ENCODE peak calls at places on chromosomes 7 and 10, in seven cellular contexts. G is prostate gland, C is body of pancreas, Z is AG04450, R is lower leg skin, L is AG09309, V is skeletal muscle cell. I is an unnamed sample.
A peak's percentile ranks its signal among the peaks of the same experiment; 100 is the strongest.

GRCh38 chr10:58638406-58638805 is 125.7 kb downstream of the BICC1 start:
- DNase-seq in G (no peak), C (no peak), Z (no peak), R (no peak), L (no peak), V (no peak), I (no peak)

GRCh38 chr7:39130740-39131538 is 153.2 kb downstream of the POU6F2 start:
- DNase-seq in G (no peak), C (peak; percentile 51), Z (no peak), R (no peak), L (no peak), V (no peak), I (no peak)

GRCh38 chr7:44637788-44638594 is 31.6 kb downstream of the OGDH start:
- DNase-seq in G (no peak), C (peak; percentile 57), Z (no peak), R (peak; percentile 85), L (peak; percentile 81), V (peak; percentile 80), I (no peak)

GRCh38 chr10:79385392-79385795 is 38.1 kb downstream of the PPIF start:
- DNase-seq in G (no peak), C (no peak), Z (no peak), R (no peak), L (no peak), V (no peak), I (no peak)

GRCh38 chr7:101588131-101588935 is 40.8 kb downstream of the MYL10 start:
- DNase-seq in G (no peak), C (no peak), Z (no peak), R (no peak), L (peak; percentile 10), V (no peak), I (no peak)

GRCh38 chr7:46058424-46058823 is 137.4 kb upstream of the IGFBP3 start:
- DNase-seq in G (no peak), C (no peak), Z (no peak), R (no peak), L (peak; percentile 55), V (no peak), I (no peak)

GRCh38 chr10:126670886-126671285 is 393 bp upstream of the C10orf90 start:
- DNase-seq in G (no peak), C (no peak), Z (no peak), R (no peak), L (no peak), V (no peak), I (no peak)

GRCh38 chr7:47741984-47742383 is 160.1 kb upstream of the TNS3 start:
- DNase-seq in G (no peak), C (no peak), Z (no peak), R (no peak), L (no peak), V (no peak), I (no peak)

GRCh38 chr7:132354527-132354926 is 221.7 kb downstream of the PLXNA4 start:
- DNase-seq in G (no peak), C (no peak), Z (no peak), R (peak; percentile 24), L (no peak), V (no peak), I (no peak)

GRCh38 chr7:97025130-97025499 is 484 bp upstream of the DLX5 start:
- DNase-seq in G (no peak), C (no peak), Z (no peak), R (no peak), L (no peak), V (no peak), I (no peak)

GRCh38 chr7:81284576-81284975 is 365.7 kb upstream of the SEMA3C start:
- DNase-seq in G (no peak), C (no peak), Z (no peak), R (no peak), L (no peak), V (no peak), I (no peak)

GRCh38 chr10:78953124-78954008 is 115.4 kb upstream of the ZMIZ1 start:
- DNase-seq in G (no peak), C (peak; percentile 32), Z (no peak), R (no peak), L (no peak), V (peak; percentile 55), I (no peak)

GRCh38 chr10:4802711-4803487 is 23.1 kb upstream of the AKR1E2 start:
- DNase-seq in G (no peak), C (no peak), Z (no peak), R (no peak), L (no peak), V (no peak), I (no peak)
- H3K4me3 ChIP-seq in G (no peak overlapping the region), C (no peak overlapping the region), Z (no peak overlapping the region), R (no peak overlapping the region), L (no peak overlapping the region), V (no peak overlapping the region), I (no peak overlapping the region)

GRCh38 chr10:123144697-123145541 is 3.0 kb upstream of the HMX2 start:
- DNase-seq in G (no peak), C (no peak), Z (no peak), R (no peak), L (no peak), V (no peak), I (no peak)

GRCh38 chr10:123142701-123143161 is 5.2 kb upstream of the HMX2 start:
- DNase-seq in G (no peak), C (no peak), Z (no peak), R (no peak), L (no peak), V (no peak), I (no peak)

GRCh38 chr10:123143825-123144168 is 4.1 kb upstream of the HMX2 start:
- DNase-seq in G (no peak), C (no peak), Z (no peak), R (no peak), L (no peak), V (no peak), I (no peak)

GRCh38 chr10:123141791-123142700 is 5.9 kb upstream of the HMX2 start:
- DNase-seq in G (no peak), C (no peak), Z (no peak), R (no peak), L (no peak), V (no peak), I (no peak)

DNA sequence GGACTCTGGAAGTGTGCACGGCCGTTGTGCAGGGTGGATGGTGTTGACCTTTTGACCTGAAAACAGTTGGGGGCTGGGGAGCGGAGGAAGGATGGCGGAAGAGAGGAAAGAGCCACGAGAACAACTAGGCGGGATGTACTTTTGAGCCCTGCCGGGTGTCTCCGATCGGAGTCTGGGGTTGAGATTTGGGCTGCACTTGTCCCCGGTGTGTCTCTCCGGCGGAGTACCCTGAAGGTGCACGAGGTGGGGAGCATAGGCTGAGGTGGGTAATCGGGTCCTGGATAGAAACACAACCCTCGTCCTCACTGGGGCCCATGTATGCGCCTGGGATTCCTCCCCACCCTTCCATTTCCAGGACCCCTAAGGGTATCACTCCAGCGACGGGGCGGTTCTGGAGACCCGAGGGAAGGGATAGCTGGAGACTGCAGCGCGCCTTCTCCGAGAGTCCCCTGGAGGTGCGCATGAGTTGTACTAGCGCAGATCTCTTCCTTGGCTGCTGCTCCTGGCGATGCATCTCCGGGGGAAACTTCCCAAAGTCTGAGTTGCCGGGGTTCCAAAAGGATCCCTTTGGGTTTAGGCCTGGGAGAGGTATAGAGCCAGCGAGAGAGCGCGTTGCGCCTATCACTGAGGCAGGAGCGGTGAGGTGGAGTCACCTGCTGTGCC is 4.6 kb upstream of the HMX2 start:
- DNase-seq in G (no peak), C (no peak), Z (no peak), R (no peak), L (no peak), V (no peak), I (no peak)
- H3K4me3 ChIP-seq in G (no peak overlapping the region), C (no peak overlapping the region), Z (no peak overlapping the region), R (no peak overlapping the region), L (no peak overlapping the region), V (no peak overlapping the region), I (no peak overlapping the region)

DNA sequence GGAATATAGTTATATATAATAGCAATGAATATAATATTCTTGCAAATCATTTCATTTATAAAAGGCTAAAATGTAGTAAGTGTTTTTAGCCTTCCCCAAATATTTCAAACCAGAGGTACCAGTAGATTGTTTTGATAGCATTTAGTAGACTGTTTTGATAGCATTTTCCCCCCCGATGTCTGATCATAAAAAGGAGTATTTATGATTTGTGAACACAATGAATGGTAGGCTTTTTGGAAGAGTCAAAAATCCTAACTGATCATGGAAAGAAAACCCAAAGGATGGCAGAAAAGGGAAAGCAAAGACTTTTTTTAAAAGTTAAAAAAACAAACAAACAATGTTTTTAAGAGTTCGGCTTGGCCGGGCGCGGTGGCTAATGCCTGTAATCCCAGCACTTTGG is 152.5 kb downstream of the PIP4K2A start:
- DNase-seq in G (no peak), C (no peak), Z (no peak), R (no peak), L (no peak), V (no peak), I (no peak)
- H3K4me3 ChIP-seq in G (no peak overlapping the region), C (no peak overlapping the region), Z (no peak overlapping the region), R (no peak overlapping the region), L (no peak overlapping the region), V (no peak overlapping the region), I (no peak overlapping the region)

GRCh38 chr10:27319752-27320561 is 79.4 kb upstream of the ACBD5 start:
- DNase-seq in G (peak; percentile 58), C (peak; percentile 74), Z (no peak), R (peak; percentile 66), L (peak; percentile 7), V (peak; percentile 7), I (peak; percentile 48)
- H3K4me3 ChIP-seq in G (peak overlapping the region; percentile 7), C (no peak overlapping the region), Z (no peak overlapping the region), R (no peak overlapping the region), L (peak overlapping the region; percentile 39), V (peak overlapping the region; percentile 26), I (peak overlapping the region; percentile 31)

GRCh38 chr7:99974681-99975080 is 1.1 kb downstream of the AZGP1 start:
- DNase-seq in G (no peak), C (no peak), Z (no peak), R (no peak), L (no peak), V (no peak), I (no peak)

GRCh38 chr7:99971242-99971641 is 4.6 kb downstream of the AZGP1 start:
- DNase-seq in G (no peak), C (no peak), Z (no peak), R (no peak), L (no peak), V (no peak), I (no peak)

GRCh38 chr7:99976626-99977025 is 795 bp upstream of the AZGP1 start:
- DNase-seq in G (no peak), C (no peak), Z (no peak), R (no peak), L (no peak), V (no peak), I (no peak)

DNA sequence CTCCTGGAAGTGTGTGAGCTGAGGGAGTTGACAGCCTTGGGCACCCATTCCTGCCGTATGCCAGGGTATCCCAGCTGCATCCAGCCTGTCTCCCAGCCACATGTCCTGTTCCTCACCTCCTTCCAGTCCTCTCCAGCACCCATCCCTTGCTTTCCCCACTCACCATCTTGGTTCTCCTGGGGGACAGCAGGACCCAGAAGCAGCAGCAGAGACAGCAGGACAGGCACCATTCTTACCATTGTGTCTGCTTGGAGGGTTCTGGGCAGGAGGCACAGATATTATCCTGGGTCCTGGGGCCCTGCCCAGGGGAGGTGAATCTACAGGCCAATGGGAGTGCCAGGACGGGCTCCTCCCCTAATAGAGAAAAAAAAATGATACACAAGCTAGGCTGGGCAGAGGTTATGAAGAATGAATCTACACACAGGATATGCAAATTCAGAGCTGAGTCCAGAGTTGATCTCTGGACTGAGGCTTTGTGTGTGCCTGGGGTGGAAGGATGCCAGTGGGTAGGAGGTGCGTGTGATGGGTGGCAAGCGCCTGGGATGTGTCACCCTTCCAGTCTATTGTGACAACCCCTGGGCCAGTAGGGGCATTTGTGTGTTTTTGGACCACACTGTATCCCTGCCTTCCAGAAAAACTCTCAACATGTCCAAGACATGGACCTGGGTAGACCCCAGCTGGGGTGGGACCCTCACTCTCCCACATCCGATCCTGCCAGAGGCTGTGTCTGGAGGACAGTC is at the start of gene AZGP1:
- DNase-seq in G (peak; percentile 86), C (peak; percentile 94), Z (no peak), R (no peak), L (no peak), V (no peak), I (no peak)
- H3K4me3 ChIP-seq in G (peak within 1 kb of the TSS; percentile 42), C (peak within 1 kb of the TSS; percentile 33), Z (no peak within 1 kb of the TSS), R (no peak within 1 kb of the TSS), L (no peak within 1 kb of the TSS), V (no peak within 1 kb of the TSS), I (no peak within 1 kb of the TSS)